ENCODE peak calls at places on chromosomes 11 and 22, in ten cellular contexts. C is T47D; O is stimulated activated naive CD4-positive, alpha-beta T cell; L is GM20000; R is brain microvascular endothelial cell; J is mucosa of descending colon; F is K562; Y is lower lobe of right lung; P is NCI-H1417 treated with DMSO at 0.1 percent for 48 hours; S is hypothalamus. V is an unnamed sample.
A peak's percentile ranks its signal among the peaks of the same experiment; 100 is the strongest.

GRCh38 chr22:37229805-37230672 is 14.0 kb downstream of the RAC2 start:
- DNase-seq in C (no peak), O (peak; percentile 82), L (peak; percentile 85), R (peak; percentile 43), J (peak; percentile 69), F (peak; percentile 82), Y (peak; percentile 80), P (no peak), S (no peak), V (peak; percentile 75)

GRCh38 chr11:96207459-96208449 is 135.2 kb downstream of the MAML2 start:
- DNase-seq in C (peak; percentile 53), O (no peak), L (no peak), R (no peak), J (peak; percentile 45), F (no peak), Y (no peak), P (no peak), S (no peak), V (peak; percentile 80)

GRCh38 chr11:66851251-66851620 is 5.6 kb upstream of the LRFN4 start:
- DNase-seq in C (no peak), O (no peak), L (no peak), R (no peak), J (no peak), F (no peak), Y (peak; percentile 24), P (no peak), S (no peak), V (no peak)

GRCh38 chr11:122804161-122804560 is 34.1 kb upstream of the CRTAM start:
- DNase-seq in C (no peak), O (no peak), L (no peak), R (peak; percentile 41), J (no peak), F (no peak), Y (no peak), P (no peak), S (no peak), V (peak; percentile 24)

GRCh38 chr11:16605440-16605970 is 132.9 kb upstream of the C11orf58 start:
- DNase-seq in C (peak; percentile 1), O (no peak), L (peak; percentile 36), R (peak; percentile 12), J (peak; percentile 54), F (peak; percentile 50), Y (no peak), P (no peak), S (no peak), V (peak; percentile 3)

GRCh38 chr11:60482361-60482760 is 10.2 kb upstream of the MS4A12 start:
- DNase-seq in C (no peak), O (no peak), L (no peak), R (no peak), J (no peak), F (no peak), Y (no peak), P (no peak), S (no peak), V (no peak)

GRCh38 chr11:106101370-106101769 is 23.9 kb downstream of the AASDHPPT start:
- DNase-seq in C (no peak), O (no peak), L (no peak), R (no peak), J (no peak), F (no peak), Y (no peak), P (no peak), S (no peak), V (no peak)

GRCh38 chr22:45376009-45376408 is 37.4 kb downstream of the SMC1B start:
- DNase-seq in C (no peak), O (no peak), L (peak; percentile 8), R (no peak), J (no peak), F (no peak), Y (no peak), P (no peak), S (no peak), V (no peak)

GRCh38 chr11:9231848-9232177 is 33.3 kb downstream of the DENND5A start:
- DNase-seq in C (no peak), O (no peak), L (peak; percentile 53), R (peak; percentile 36), J (no peak), F (no peak), Y (no peak), P (no peak), S (no peak), V (no peak)